ENCODE peak calls at places on chromosomes 5 and 9, in six cellular contexts. N is ecto neural progenitor cell; Y is cardiac muscle cell; A is RPMI8226; L is amniotic stem cell; V is stimulated activated CD4-positive, alpha-beta T cell treated with anti-CD3 and anti-CD28 coated beads, Interleukin-2, amount 100 ng/mL, for 48 hours. F is an unnamed sample.
A peak's percentile ranks its signal among the peaks of the same experiment; 100 is the strongest.

GRCh38 chr5:141779642-141780041 is 97.6 kb upstream of the ARAP3 start:
- DNase-seq in N (no peak), Y (no peak), A (peak; percentile 75), L (no peak), V (no peak), F (no peak)

GRCh38 chr5:392431-392988 is 50.5 kb upstream of the EXOC3 start:
- DNase-seq in N (peak; percentile 43), Y (no peak), A (no peak), L (no peak), V (peak; percentile 69), F (no peak)

GRCh38 chr9:103804077-103804735 is 289.9 kb upstream of the SMC2 start:
- DNase-seq in N (no peak), Y (no peak), A (no peak), L (no peak), V (no peak), F (no peak)

GRCh38 chr9:93891549-93892310 is 63.4 kb downstream of the BARX1 start:
- DNase-seq in N (no peak), Y (no peak), A (no peak), L (no peak), V (no peak), F (no peak)

GRCh38 chr9:110040788-110041187 is 167.2 kb downstream of the C9orf152 start:
- DNase-seq in N (no peak), Y (no peak), A (no peak), L (no peak), V (no peak), F (no peak)

GRCh38 chr9:109537288-109537687 is 39.2 kb upstream of the PTPN3 start:
- DNase-seq in N (no peak), Y (no peak), A (no peak), L (no peak), V (no peak), F (no peak)

GRCh38 chr9:135582966-135583685 is 21.6 kb downstream of the PAEP start:
- DNase-seq in N (peak; percentile 36), Y (no peak), A (no peak), L (no peak), V (no peak), F (peak; percentile 82)

GRCh38 chr5:169374761-169375160 is 73.8 kb upstream of the SLIT3 start:
- DNase-seq in N (no peak), Y (no peak), A (no peak), L (no peak), V (no peak), F (peak; percentile 30)

GRCh38 chr5:124612023-124612422 is 134.4 kb downstream of the ZNF608 start:
- DNase-seq in N (no peak), Y (peak; percentile 76), A (no peak), L (no peak), V (no peak), F (no peak)

GRCh38 chr5:98349251-98349989 is 424.0 kb upstream of the RGMB start:
- DNase-seq in N (no peak), Y (no peak), A (peak; percentile 30), L (peak; percentile 39), V (no peak), F (no peak)

GRCh38 chr5:150648294-150649107 is 8.0 kb downstream of the SYNPO start:
- DNase-seq in N (no peak), Y (no peak), A (peak; percentile 46), L (no peak), V (no peak), F (no peak)

GRCh38 chr9:5025416-5025815 is 40.3 kb downstream of the JAK2 start:
- DNase-seq in N (no peak), Y (no peak), A (no peak), L (no peak), V (no peak), F (no peak)

GRCh38 chr5:30000231-30000630 is 1193.3 kb upstream of the CDH6 start:
- DNase-seq in N (no peak), Y (no peak), A (no peak), L (no peak), V (no peak), F (no peak)

GRCh38 chr5:58299266-58299665 is 160.6 kb downstream of the PLK2 start:
- DNase-seq in N (no peak), Y (no peak), A (no peak), L (no peak), V (no peak), F (no peak)

GRCh38 chr9:34514816-34515215 is 8.0 kb downstream of the ENHO start:
- DNase-seq in N (no peak), Y (no peak), A (no peak), L (no peak), V (no peak), F (no peak)

GRCh38 chr9:10045598-10045997 is 567.2 kb downstream of the PTPRD start:
- DNase-seq in N (no peak), Y (peak; percentile 25), A (no peak), L (no peak), V (no peak), F (no peak)

GRCh38 chr5:1208743-1209551 is 7.6 kb downstream of the SLC6A19 start:
- DNase-seq in N (peak; percentile 72), Y (peak; percentile 52), A (no peak), L (no peak), V (no peak), F (no peak)

GRCh38 chr5:167451091-167451490 is 840.4 kb upstream of the WWC1 start:
- DNase-seq in N (no peak), Y (no peak), A (no peak), L (no peak), V (no peak), F (no peak)

GRCh38 chr5:139649082-139649991 is 1.2 kb downstream of the CXXC5 start:
- DNase-seq in N (no peak), Y (peak; percentile 52), A (peak; percentile 57), L (no peak), V (no peak), F (peak; percentile 51)

GRCh38 chr9:126939821-126940221 is 25.2 kb downstream of the RALGPS1 start:
- DNase-seq in N (no peak), Y (no peak), A (no peak), L (no peak), V (no peak), F (no peak)

GRCh38 chr9:33742519-33742918 is 52.8 kb upstream of the PRSS3 start:
- DNase-seq in N (no peak), Y (no peak), A (no peak), L (no peak), V (no peak), F (peak; percentile 27)

GRCh38 chr5:143476601-143477211 is 73.2 kb upstream of the NR3C1 start:
- DNase-seq in N (no peak), Y (no peak), A (no peak), L (no peak), V (no peak), F (no peak)

GRCh38 chr5:173581408-173582197 is 34.8 kb downstream of the BOD1 start:
- DNase-seq in N (peak; percentile 85), Y (peak; percentile 69), A (peak; percentile 55), L (no peak), V (peak; percentile 51), F (peak; percentile 80)

GRCh38 chr5:110105692-110106091 is 416.0 kb downstream of the MAN2A1 start:
- DNase-seq in N (no peak), Y (peak; percentile 34), A (no peak), L (no peak), V (no peak), F (no peak)

GRCh38 chr9:89891221-89892052 is 286.6 kb downstream of the GADD45G start:
- DNase-seq in N (peak; percentile 27), Y (no peak), A (no peak), L (no peak), V (no peak), F (no peak)

GRCh38 chr5:16568875-16569580 is 47.8 kb downstream of the RETREG1 start:
- DNase-seq in N (no peak), Y (no peak), A (peak; percentile 23), L (no peak), V (no peak), F (peak; percentile 92)

GRCh38 chr9:136983611-136984314 is 970 bp downstream of the LCNL1 start:
- DNase-seq in N (no peak), Y (no peak), A (no peak), L (no peak), V (no peak), F (no peak)

GRCh38 chr5:132737982-132738770 is 830 bp upstream of the KIF3A start:
- DNase-seq in N (no peak), Y (no peak), A (no peak), L (no peak), V (no peak), F (no peak)

GRCh38 chr9:70672136-70672535 is 257.7 kb upstream of the KLF9 start:
- DNase-seq in N (no peak), Y (no peak), A (no peak), L (no peak), V (no peak), F (peak; percentile 53)

GRCh38 chr9:129750010-129750409 is 2.8 kb downstream of the PTGES start:
- DNase-seq in N (no peak), Y (no peak), A (no peak), L (no peak), V (no peak), F (no peak)